ENCODE peak calls at places on chromosomes 5 and 9, in four cellular contexts. M, B, D and Y are unnamed samples.

GRCh38 chr5:8721536-8721935 is 824.3 kb downstream of the SEMA5A start:
- DNase-seq in M (no peak), B (no peak), D (no peak), Y (no peak)

GRCh38 chr5:119470851-119471451 is 18.7 kb downstream of the HSD17B4 start:
- DNase-seq in M (no peak), D (no peak), B (peak; percentile 29), Y (no peak)

GRCh38 chr9:121309171-121309570 is 41.2 kb downstream of the GSN start:
- DNase-seq in M (no peak), D (no peak), B (no peak), Y (no peak)

GRCh38 chr9:17117372-17117771 is 17.5 kb upstream of the CNTLN start:
- DNase-seq in D (no peak), B (no peak), M (no peak), Y (no peak)

GRCh38 chr9:114227288-114228033 is 72.1 kb downstream of the COL27A1 start:
- DNase-seq in D (no peak), B (no peak), M (no peak), Y (no peak)

GRCh38 chr5:139642891-139643871 is 5.0 kb upstream of the CXXC5 start:
- DNase-seq in B (peak; percentile 67), D (peak; percentile 60), M (no peak), Y (peak; percentile 82)

GRCh38 chr5:140875085-140876065 is at the start of gene PCDHA12:
- DNase-seq in B (peak; percentile 72), D (no peak), M (no peak), Y (no peak)

GRCh38 chr5:82820188-82820587 is 257.0 kb downstream of the TMEM167A start:
- DNase-seq in M (no peak), B (no peak), D (no peak), Y (no peak)

GRCh38 chr5:126680215-126680817 is 79.6 kb downstream of the PHAX start:
- DNase-seq in M (no peak), D (no peak), B (no peak), Y (no peak)

GRCh38 chr9:109901191-109901590 is 121.2 kb downstream of the PALM2AKAP2 start:
- DNase-seq in D (no peak), B (no peak), M (no peak), Y (no peak)

GRCh38 chr5:75951158-75951557 is 132.0 kb upstream of the SV2C start:
- DNase-seq in D (no peak), B (no peak), M (no peak), Y (no peak)

GRCh38 chr9:88303785-88304495 is 84.3 kb upstream of the SPIN1 start:
- DNase-seq in D (no peak), M (no peak), B (no peak), Y (no peak)

GRCh38 chr9:107280543-107280942 is 2.5 kb upstream of the RAD23B start:
- DNase-seq in B (no peak), M (no peak), D (no peak), Y (no peak)
- H3K27ac ChIP-seq in B (no peak overlapping the region), M (no peak overlapping the region), D (no peak overlapping the region), Y (no peak overlapping the region)

DNA sequence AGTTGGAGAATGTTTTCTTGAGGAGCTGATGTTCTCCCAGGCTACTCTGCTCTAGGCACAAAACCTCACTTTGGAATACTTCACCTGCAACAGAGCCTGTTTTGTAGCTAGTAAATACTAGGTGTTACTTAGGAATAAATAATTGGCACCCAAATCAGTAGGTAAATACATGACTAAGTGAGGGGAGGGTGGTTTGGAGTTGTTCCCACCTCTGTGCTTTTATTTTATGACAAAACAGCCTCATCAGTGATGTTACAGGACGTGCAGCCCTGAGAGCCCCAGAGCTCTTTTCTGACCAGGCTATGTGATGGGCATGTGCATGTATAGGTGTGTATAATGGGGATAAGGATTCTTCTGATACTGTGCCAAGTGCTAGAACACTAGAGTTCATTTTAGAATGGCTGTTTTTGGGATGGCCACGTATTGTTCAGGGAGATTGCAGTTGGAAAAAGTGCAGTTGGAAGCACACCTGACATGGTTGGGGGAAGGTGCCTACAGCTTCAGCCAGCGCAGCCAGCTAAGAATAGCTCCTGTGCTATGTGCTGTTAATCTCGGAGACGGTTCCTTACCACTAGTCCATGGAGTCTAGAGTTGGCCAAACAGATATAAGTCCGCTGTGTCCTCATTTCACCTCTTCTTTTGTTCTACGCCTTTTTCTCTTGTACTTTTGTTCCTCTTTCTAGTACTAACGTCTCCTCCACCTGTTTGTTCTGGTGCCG is 284.8 kb downstream of the FANCC start:
- DNase-seq in M (no peak), B (no peak), D (no peak), Y (no peak)
- H3K27ac ChIP-seq in M (no peak overlapping the region), B (peak overlapping the region; percentile 74), D (peak overlapping the region; percentile 72), Y (peak overlapping the region; percentile 3)

GRCh38 chr9:137452761-137453642 is 6.1 kb downstream of the NSMF start:
- DNase-seq in M (no peak), B (no peak), D (peak; percentile 69), Y (peak; percentile 76)
- H3K27ac ChIP-seq in M (no peak overlapping the region), B (no peak overlapping the region), D (no peak overlapping the region), Y (no peak overlapping the region)

GRCh38 chr9:133251773-133252172 is 23.2 kb downstream of the ABO start:
- DNase-seq in M (no peak), B (no peak), D (no peak), Y (peak; percentile 65)

GRCh38 chr9:133255371-133255940 is 19.5 kb downstream of the ABO start:
- DNase-seq in B (no peak), D (no peak), M (no peak), Y (no peak)

GRCh38 chr9:133252301-133252776 is 22.7 kb downstream of the ABO start:
- DNase-seq in B (no peak), D (no peak), M (no peak), Y (peak; percentile 89)

GRCh38 chr9:133254471-133254870 is 20.5 kb downstream of the ABO start:
- DNase-seq in M (no peak), B (no peak), D (no peak), Y (no peak)

DNA sequence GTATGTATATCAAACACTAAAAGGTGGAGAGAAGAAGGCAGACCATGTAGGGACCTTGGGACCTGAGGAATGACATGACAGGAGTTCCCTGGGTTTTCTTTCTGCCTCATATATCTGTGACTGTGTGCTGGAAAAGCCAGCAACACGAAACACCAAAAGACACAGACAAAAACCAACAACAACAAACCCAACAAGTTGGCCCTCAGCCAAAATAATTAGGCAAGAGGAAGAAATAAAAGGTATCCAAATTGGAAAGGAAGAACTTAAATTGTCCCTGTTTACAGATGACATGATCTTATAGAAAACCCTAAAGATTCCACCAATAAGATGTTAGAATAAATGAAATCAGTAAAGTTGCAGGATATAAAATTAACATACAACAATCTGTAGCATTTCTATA is 21.7 kb downstream of the ABO start:
- DNase-seq in B (no peak), D (no peak), M (no peak), Y (no peak)
- H3K27ac ChIP-seq in B (no peak overlapping the region), D (no peak overlapping the region), M (no peak overlapping the region), Y (peak overlapping the region; percentile 70)

GRCh38 chr5:163579729-163580128 is 74.3 kb downstream of the MAT2B start:
- DNase-seq in B (no peak), M (no peak), D (no peak), Y (no peak)
- H3K27ac ChIP-seq in B (no peak overlapping the region), M (no peak overlapping the region), D (no peak overlapping the region), Y (no peak overlapping the region)

DNA sequence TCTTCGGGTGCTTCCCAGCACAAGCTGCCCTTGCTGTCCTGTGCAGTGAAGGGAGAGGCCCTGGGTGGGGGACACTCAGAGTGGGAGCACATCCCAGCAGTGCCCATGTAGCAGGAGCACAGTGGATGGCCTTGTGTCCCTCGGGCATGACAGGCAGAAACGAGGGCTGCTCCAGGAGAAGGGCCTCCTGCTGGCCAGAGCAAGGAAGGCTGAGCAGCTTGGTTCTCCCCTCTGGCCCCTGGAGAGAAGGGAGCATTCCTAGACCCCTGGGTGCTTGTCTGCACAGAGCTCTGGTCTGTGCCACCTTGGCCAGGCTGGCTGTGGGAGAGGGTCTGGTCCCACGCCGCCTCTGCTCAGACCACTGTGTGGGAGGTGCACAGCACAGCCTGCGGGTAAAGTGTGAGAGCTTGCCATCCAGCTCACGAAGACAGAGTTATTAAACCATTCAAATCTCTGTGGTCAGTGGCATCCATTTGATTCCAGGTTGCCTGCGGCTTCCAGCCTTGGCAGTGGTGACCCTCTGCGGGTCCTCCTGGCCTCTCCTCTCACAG is 18.3 kb downstream of the FBXW5 start:
- DNase-seq in B (no peak), D (no peak), M (no peak), Y (peak; percentile 44)
- H3K27ac ChIP-seq in B (peak overlapping the region; percentile 54), D (no peak overlapping the region), M (no peak overlapping the region), Y (no peak overlapping the region)

GRCh38 chr5:177300236-177300880 is 3.2 kb downstream of the RAB24 start:
- DNase-seq in B (no peak), M (peak; percentile 45), D (peak; percentile 76), Y (no peak)

GRCh38 chr5:177299711-177300110 is 3.8 kb downstream of the RAB24 start:
- DNase-seq in D (no peak), M (no peak), B (no peak), Y (no peak)

GRCh38 chr5:177301503-177302165 is 1.9 kb downstream of the RAB24 start:
- DNase-seq in D (peak; percentile 65), B (no peak), M (no peak), Y (no peak)

GRCh38 chr5:177302354-177303110 is 987 bp downstream of the RAB24 start:
- DNase-seq in D (peak; percentile 64), M (no peak), B (no peak), Y (no peak)

DNA sequence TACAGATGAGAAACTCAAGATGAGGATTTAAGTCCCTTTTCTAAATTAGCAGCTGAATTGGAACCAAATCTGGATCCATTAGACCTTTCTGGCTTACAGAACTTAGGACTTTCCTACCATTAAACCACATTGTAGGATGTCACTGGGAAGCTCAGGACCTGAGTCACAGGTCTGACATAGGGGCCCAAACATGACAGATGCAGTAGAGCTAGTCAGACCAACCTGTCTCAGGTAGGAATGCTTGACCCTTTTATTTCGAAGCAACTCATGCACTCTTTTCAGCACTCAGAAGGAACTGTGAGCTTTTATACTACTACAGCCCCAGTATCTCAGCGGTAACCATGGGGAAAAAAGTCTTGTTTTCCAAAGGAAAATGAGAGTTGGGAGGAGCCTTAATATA is 2.5 kb downstream of the RAB24 start:
- DNase-seq in D (no peak), B (no peak), M (no peak), Y (no peak)
- H3K27ac ChIP-seq in D (peak overlapping the region; percentile 47), B (no peak overlapping the region), M (peak overlapping the region; percentile 58), Y (peak overlapping the region; percentile 73)